ENCODE peak calls at places on chromosomes 13 and 19, in nine cellular contexts. Y is AG04450, R is tibial artery, W is thyroid gland, H is transverse colon, D is psoas muscle, S is hepatocyte, O is tibial nerve, L is neural progenitor cell. T is an unnamed sample. For H3K27me3, the result is how much of the 10 kb centered on the place peaks cover.

GRCh38 chr13:74325106-74325505 is 190.9 kb upstream of the KLF12 start:
- DNase-seq in S (peak), W (peak), H (no peak), Y (peak), D (no peak), O (peak), R (no peak), L (no peak), T (peak)

GRCh38 chr19:48310227-48310626 is 15.1 kb upstream of the EMP3 start:
- DNase-seq in O (no peak), S (no peak), L (no peak), H (no peak), D (no peak), R (no peak), Y (no peak), W (no peak), T (no peak)

GRCh38 chr13:33202644-33203169 is 82.8 kb downstream of the STARD13 start:
- DNase-seq in R (no peak), W (no peak), H (no peak), S (no peak), O (no peak), D (no peak), Y (no peak), L (no peak), T (no peak)

GRCh38 chr13:37417042-37417441 is 181.5 kb downstream of the POSTN start:
- DNase-seq in S (no peak), O (no peak), R (no peak), Y (no peak), W (no peak), H (no peak), D (no peak), L (no peak), T (peak)

GRCh38 chr13:61413572-61413971 is 2.1 kb downstream of the PCDH20 start:
- DNase-seq in H (no peak), S (peak), Y (no peak), L (peak), W (peak), O (no peak), D (no peak), R (no peak), T (no peak)

GRCh38 chr13:50320297-50320862 is 305.1 kb downstream of the KCNRG start:
- DNase-seq in O (no peak), W (no peak), H (no peak), Y (peak), L (no peak), R (no peak), S (peak), D (no peak), T (no peak)

GRCh38 chr19:45782162-45782623 is at the start of gene DMPK:
- DNase-seq in S (no peak), H (no peak), D (peak), R (peak), Y (no peak), W (peak), O (no peak), L (no peak), T (no peak)

GRCh38 chr19:383922-384800 is 24.8 kb downstream of the C2CD4C start:
- DNase-seq in D (no peak), Y (no peak), O (no peak), W (peak), H (no peak), S (peak), L (peak), R (no peak), T (no peak)

GRCh38 chr13:112928958-112929777 is 39.8 kb upstream of the MCF2L start:
- DNase-seq in S (peak), W (no peak), R (no peak), D (no peak), L (no peak), O (no peak), H (peak), Y (no peak), T (no peak)

GRCh38 chr19:16041571-16042386 is 34.5 kb upstream of the TPM4 start:
- DNase-seq in H (peak), L (peak), R (peak), D (peak), Y (peak), O (peak), W (peak), S (peak), T (peak)

GRCh38 chr13:80338781-80339577 is 1.9 kb downstream of the SPRY2 start:
- DNase-seq in R (peak), W (peak), L (peak), D (peak), Y (peak), H (peak), O (peak), S (peak), T (peak)

GRCh38 chr19:1561236-1561842 is 6.8 kb downstream of the MEX3D start:
- DNase-seq in W (no peak), Y (no peak), O (no peak), H (no peak), D (no peak), S (no peak), L (no peak), R (no peak), T (no peak)

GRCh38 chr19:18401580-18402112 is 4.2 kb upstream of the LRRC25 start:
- DNase-seq in W (peak), L (peak), D (peak), H (peak), S (peak), Y (no peak), R (peak), O (peak), T (peak)

GRCh38 chr19:49710372-49710951 is 19.5 kb downstream of the CPT1C start:
- DNase-seq in R (no peak), S (no peak), O (no peak), H (no peak), D (no peak), Y (no peak), L (no peak), W (no peak), T (peak)

DNA sequence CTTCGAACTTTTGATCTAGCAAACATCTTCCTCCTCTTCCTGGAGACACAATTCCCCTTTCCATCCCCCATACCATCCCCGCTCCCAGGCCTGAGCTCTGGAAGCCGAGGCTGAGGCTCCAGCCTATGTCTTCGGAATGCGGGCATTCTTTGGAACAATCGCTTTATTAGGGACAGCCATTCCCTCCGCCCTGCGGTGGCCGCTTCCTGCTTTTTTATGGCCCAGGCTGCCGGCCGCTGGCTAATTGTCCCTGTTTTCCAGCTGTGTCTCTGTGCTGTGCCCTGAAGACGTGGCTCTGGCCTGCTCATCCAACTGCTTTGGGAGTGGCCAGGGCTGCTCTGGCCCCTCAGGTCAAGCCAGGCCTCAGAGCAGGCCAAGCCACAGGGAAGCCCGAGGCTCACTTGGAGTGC is 2.1 kb upstream of the CDX2 start:
- DNase-seq in L (peak), H (peak), D (no peak), S (peak), R (peak), W (no peak), Y (no peak), O (no peak), T (no peak)
- H3K27me3 ChIP-seq in L (half or more), H (half or more), D (under half), S (half or more), R (half or more), W (under half), Y (half or more), O (under half), T (under half)

DNA sequence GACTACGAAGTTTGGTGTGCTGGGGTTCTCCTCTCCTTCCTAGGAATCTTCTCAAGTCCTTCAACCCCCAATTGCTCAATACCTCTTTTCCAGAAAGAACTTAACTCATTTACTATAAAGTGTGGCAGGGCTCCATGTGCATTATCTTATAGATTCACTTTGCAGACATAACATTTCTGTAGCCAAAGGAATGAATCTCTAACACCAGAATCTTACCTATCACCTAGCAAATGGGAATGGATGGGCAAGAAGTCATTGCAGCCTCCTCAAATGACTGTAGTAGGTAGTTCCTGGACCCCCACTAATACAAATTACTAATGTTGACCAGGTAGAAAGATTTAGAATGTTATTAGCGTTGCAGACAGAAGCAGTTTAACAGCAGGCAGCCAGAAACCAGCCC is 5.7 kb upstream of the CACNA1A start:
- DNase-seq in L (no peak), W (no peak), H (no peak), R (no peak), Y (no peak), D (no peak), O (no peak), S (no peak), T (no peak)
- H3K27me3 ChIP-seq in L (half or more), W (under half), H (under half), R (under half), Y (under half), D (under half), O (under half), S (under half), T (half or more)

DNA sequence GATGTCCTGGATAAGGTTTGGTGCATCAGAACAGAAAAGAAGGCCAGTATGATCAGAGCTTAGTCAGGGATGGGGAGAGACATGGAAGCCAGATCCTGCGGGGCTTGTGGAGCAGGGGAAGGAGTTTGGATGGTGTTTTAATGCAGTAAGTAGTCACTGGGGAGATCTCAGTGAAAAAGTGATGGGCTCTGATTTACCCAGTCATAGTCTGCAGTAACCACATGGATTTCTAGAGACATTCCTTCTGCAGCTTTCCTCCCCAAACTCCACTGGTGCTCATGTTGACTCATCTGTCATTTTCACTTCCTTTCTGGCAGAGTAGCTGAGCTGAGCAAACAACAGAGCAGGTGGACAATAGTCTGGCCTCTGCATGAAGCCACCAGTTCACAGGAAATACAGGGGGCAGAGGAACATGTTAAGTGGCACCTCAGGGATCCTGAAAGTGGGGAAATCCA is 144.1 kb downstream of the DPF1 start:
- DNase-seq in Y (peak), L (no peak), S (no peak), H (no peak), O (no peak), R (no peak), D (no peak), W (no peak), T (peak)
- H3K27me3 ChIP-seq in Y (under half), L (under half), S (under half), H (under half), O (under half), R (under half), D (under half), W (under half), T (under half)

GRCh38 chr19:3441986-3442329 is 38.4 kb downstream of the SMIM24 start:
- DNase-seq in H (no peak), Y (no peak), R (no peak), S (no peak), O (no peak), L (no peak), W (no peak), D (no peak), T (no peak)
- H3K27me3 ChIP-seq in H (under half), Y (under half), R (under half), S (under half), O (under half), L (under half), W (under half), D (under half), T (under half)

DNA sequence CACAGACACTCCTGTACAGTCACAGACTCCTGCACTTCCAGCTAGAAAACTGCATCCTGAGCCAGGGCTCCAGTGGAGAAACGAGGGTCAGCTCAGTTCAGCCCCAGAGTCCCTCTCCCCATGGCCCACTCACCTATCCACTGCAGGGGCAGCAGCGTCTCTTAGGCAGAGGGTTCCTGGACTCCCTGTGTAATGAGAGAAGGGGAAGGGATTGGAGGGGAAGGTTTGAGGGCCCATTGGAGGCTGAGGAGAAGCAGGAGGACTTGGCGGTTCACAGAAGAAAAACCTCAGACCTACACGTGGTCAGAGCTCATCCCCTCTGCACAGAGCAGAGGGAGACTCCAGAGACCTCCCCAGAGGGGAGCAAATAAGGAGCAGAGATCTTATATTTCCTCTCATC is 9.2 kb upstream of the CEACAM18 start:
- DNase-seq in R (no peak), D (no peak), S (no peak), H (no peak), W (no peak), L (no peak), Y (no peak), O (no peak), T (no peak)
- H3K27me3 ChIP-seq in R (under half), D (under half), S (under half), H (under half), W (under half), L (under half), Y (under half), O (under half), T (under half)

GRCh38 chr19:13014101-13014920 is 19.0 kb downstream of the NFIX start:
- DNase-seq in D (no peak), Y (no peak), W (peak), O (no peak), R (no peak), H (no peak), L (peak), S (no peak), T (peak)
- H3K27me3 ChIP-seq in D (under half), Y (under half), W (under half), O (under half), R (under half), H (under half), L (half or more), S (half or more), T (under half)

GRCh38 chr19:40893112-40893511 is 11.1 kb upstream of the CYP2A7 start:
- DNase-seq in S (no peak), Y (no peak), R (no peak), O (no peak), W (no peak), D (no peak), L (no peak), H (no peak), T (no peak)

GRCh38 chr19:40896418-40896796 is 14.4 kb upstream of the CYP2A7 start:
- DNase-seq in D (no peak), S (no peak), Y (no peak), L (no peak), R (no peak), W (no peak), O (no peak), H (no peak), T (no peak)
- H3K27me3 ChIP-seq in D (under half), S (under half), Y (under half), L (under half), R (under half), W (under half), O (under half), H (under half), T (under half)

GRCh38 chr19:55082023-55082851 is 6.6 kb downstream of the EPS8L1 start:
- DNase-seq in O (no peak), W (no peak), D (no peak), H (no peak), L (peak), Y (no peak), S (peak), R (no peak), T (peak)
- H3K27me3 ChIP-seq in O (under half), W (under half), D (under half), H (half or more), L (half or more), Y (half or more), S (under half), R (half or more), T (under half)

GRCh38 chr13:27229642-27230041 is 21.7 kb upstream of the RPL21 start:
- DNase-seq in S (no peak), W (no peak), O (no peak), L (no peak), H (no peak), R (no peak), Y (no peak), D (no peak), T (no peak)
- H3K27me3 ChIP-seq in S (under half), W (under half), O (under half), L (under half), H (under half), R (under half), Y (under half), D (under half), T (under half)

GRCh38 chr19:33622505-33622808 is 704 bp downstream of the CHST8 start:
- DNase-seq in L (peak), D (no peak), H (no peak), Y (no peak), R (no peak), W (no peak), S (no peak), O (no peak), T (no peak)
- H3K27me3 ChIP-seq in L (half or more), D (under half), H (half or more), Y (under half), R (half or more), W (under half), S (half or more), O (under half), T (half or more)